ENCODE peak calls at places on chromosomes 5 and 9, in ten cellular contexts. I is tibial nerve; S is HEK293T; F is activated CD8-positive, alpha-beta T cell treated with anti-CD3 and anti-CD28 coated beads, Interleukin-2, amount 10 ng/mL, durations not matched to agents 7 days and 5 days; M is stimulated activated CD4-positive, alpha-beta T cell treated with anti-CD3 and anti-CD28 coated beads, Interleukin-2, amount 100 ng/mL, for 48 hours; K is HCEC 1CT; U is head of caudate nucleus; R is HuH-7.5; L is HCT116; P is activated CD8-positive, alpha-beta memory T cell treated with anti-CD3 and anti-CD28 coated beads for 4 hours. T is an unnamed sample.

GRCh38 chr9:70485273-70485858 is 70.9 kb upstream of the KLF9 start:
- DNase-seq in I (no peak), S (no peak), F (no peak), M (no peak), K (no peak), U (no peak), R (no peak), L (no peak), P (no peak), T (no peak)

GRCh38 chr9:79209012-79209411 is 362.8 kb upstream of the TLE4 start:
- DNase-seq in I (no peak), S (no peak), F (no peak), M (no peak), K (no peak), U (no peak), R (no peak), L (no peak), P (no peak), T (no peak)

GRCh38 chr9:90632680-90633207 is 9.9 kb downstream of the DIRAS2 start:
- DNase-seq in I (no peak), S (no peak), F (no peak), M (no peak), K (no peak), U (no peak), R (no peak), L (no peak), P (no peak), T (no peak)

GRCh38 chr9:21477466-21477865 is 4.6 kb downstream of the IFNE start:
- DNase-seq in I (no peak), S (no peak), F (no peak), M (no peak), K (no peak), U (no peak), R (no peak), L (no peak), P (no peak), T (no peak)

GRCh38 chr5:9269024-9269423 is 276.9 kb downstream of the SEMA5A start:
- DNase-seq in I (no peak), S (no peak), F (no peak), M (no peak), K (peak; percentile 17), U (no peak), R (no peak), L (no peak), P (no peak), T (no peak)

GRCh38 chr9:68668127-68668526 is 36.9 kb upstream of the PIP5K1B start:
- DNase-seq in I (no peak), S (no peak), F (no peak), M (no peak), K (no peak), U (no peak), R (no peak), L (no peak), P (no peak), T (no peak)

GRCh38 chr5:64594601-64595518 is 89.0 kb downstream of the RGS7BP start:
- DNase-seq in I (no peak), S (peak; percentile 43), F (no peak), M (no peak), K (no peak), U (peak; percentile 33), R (no peak), L (no peak), P (no peak), T (no peak)

GRCh38 chr5:38110130-38110529 is 148.2 kb upstream of the EGFLAM start:
- DNase-seq in I (no peak), S (no peak), F (no peak), M (no peak), K (no peak), U (no peak), R (no peak), L (no peak), P (no peak), T (no peak)

GRCh38 chr9:137757139-137757538 is 120.4 kb upstream of the CACNA1B start:
- DNase-seq in I (no peak), S (no peak), F (no peak), M (no peak), K (no peak), U (no peak), R (no peak), L (no peak), P (no peak), T (no peak)

GRCh38 chr5:133387091-133387490 is 225.2 kb downstream of the FSTL4 start:
- DNase-seq in I (no peak), S (no peak), F (no peak), M (no peak), K (no peak), U (peak; percentile 11), R (no peak), L (no peak), P (no peak), T (no peak)

GRCh38 chr9:113578279-113578865 is 114.8 kb downstream of the RGS3 start:
- DNase-seq in I (no peak), S (no peak), F (no peak), M (no peak), K (no peak), U (no peak), R (no peak), L (no peak), P (no peak), T (no peak)

GRCh38 chr9:133341369-133342082 is 5.5 kb upstream of the SURF6 start:
- DNase-seq in I (no peak), S (no peak), F (no peak), M (no peak), K (no peak), U (peak; percentile 47), R (no peak), L (no peak), P (no peak), T (no peak)

GRCh38 chr5:168788786-168789185 is 209.6 kb upstream of the PANK3 start:
- DNase-seq in I (no peak), S (no peak), F (no peak), M (no peak), K (no peak), U (no peak), R (no peak), L (no peak), P (no peak), T (no peak)

GRCh38 chr5:157864067-157864466 is 5.1 kb upstream of the CLINT1 start:
- DNase-seq in I (no peak), S (no peak), F (peak; percentile 57), M (no peak), K (no peak), U (no peak), R (no peak), L (no peak), P (no peak), T (no peak)

GRCh38 chr9:127966416-127967150 is 14.2 kb downstream of the EEIG1 start:
- DNase-seq in I (no peak), S (no peak), F (no peak), M (no peak), K (no peak), U (peak; percentile 34), R (no peak), L (no peak), P (no peak), T (no peak)

GRCh38 chr5:151098185-151098813 is 17.5 kb upstream of the TNIP1 start:
- DNase-seq in I (no peak), S (no peak), F (peak; percentile 59), M (no peak), K (no peak), U (no peak), R (no peak), L (no peak), P (no peak), T (no peak)

GRCh38 chr5:932151-932627 is 39.5 kb downstream of the TRIP13 start:
- DNase-seq in I (no peak), S (no peak), F (no peak), M (no peak), K (no peak), U (no peak), R (no peak), L (no peak), P (no peak), T (no peak)

GRCh38 chr5:142539154-142539740 is 146.6 kb downstream of the FGF1 start:
- DNase-seq in I (no peak), S (no peak), F (no peak), M (no peak), K (no peak), U (no peak), R (no peak), L (no peak), P (no peak), T (no peak)

GRCh38 chr5:179749857-179750508 is 17.4 kb downstream of the MAML1 start:
- DNase-seq in I (no peak), S (no peak), F (no peak), M (no peak), K (no peak), U (no peak), R (no peak), L (no peak), P (no peak), T (no peak)

GRCh38 chr5:32916648-32917047 is 205.5 kb downstream of the NPR3 start:
- DNase-seq in I (no peak), S (no peak), F (no peak), M (no peak), K (peak; percentile 58), U (no peak), R (no peak), L (peak; percentile 32), P (no peak), T (peak; percentile 2)

GRCh38 chr5:2805080-2805479 is 53.6 kb upstream of the IRX2 start:
- DNase-seq in I (no peak), S (no peak), F (no peak), M (no peak), K (no peak), U (no peak), R (no peak), L (no peak), P (no peak), T (no peak)

GRCh38 chr9:92671323-92671722 is 1.4 kb upstream of the IPPK start:
- DNase-seq in I (no peak), S (no peak), F (no peak), M (no peak), K (peak; percentile 83), U (peak; percentile 50), R (no peak), L (peak; percentile 82), P (no peak), T (peak; percentile 50)

GRCh38 chr9:131407717-131408195 is 13.9 kb downstream of the PRRC2B start:
- DNase-seq in I (no peak), S (peak; percentile 62), F (peak; percentile 69), M (no peak), K (peak; percentile 42), U (peak; percentile 63), R (no peak), L (no peak), P (no peak), T (no peak)

GRCh38 chr5:171848006-171848405 is 62.4 kb downstream of the SMIM23 start:
- DNase-seq in I (no peak), S (no peak), F (no peak), M (no peak), K (no peak), U (no peak), R (no peak), L (no peak), P (no peak), T (no peak)

GRCh38 chr5:96825243-96825642 is 17.5 kb upstream of the ERAP1 start:
- DNase-seq in I (no peak), S (no peak), F (no peak), M (no peak), K (no peak), U (no peak), R (no peak), L (no peak), P (no peak), T (no peak)

GRCh38 chr5:7642029-7642428 is 208.9 kb downstream of the CFAP90 start:
- DNase-seq in I (no peak), S (no peak), F (no peak), M (no peak), K (no peak), U (no peak), R (no peak), L (no peak), P (no peak), T (no peak)

T was measured in AG04450.